ENCODE peak calls at places on chromosomes 11 and 22, in five cellular contexts. L is aorta, T is mammary epithelial cell, B is H9, D is lung. H is an unnamed sample.

GRCh38 chr11:111982019-111982464 is 43.2 kb upstream of the DLAT start:
- DNase-seq in L (peak; percentile 53), T (peak; percentile 59), B (peak; percentile 84), D (peak; percentile 82), H (peak; percentile 95)

GRCh38 chr22:46001426-46002106 is 24.6 kb upstream of the WNT7B start:
- DNase-seq in L (no peak), T (no peak), B (no peak), D (no peak), H (peak; percentile 78)

GRCh38 chr11:833849-834311 is 1.1 kb downstream of the CD151 start:
- DNase-seq in L (no peak), T (peak; percentile 45), B (no peak), D (no peak), H (no peak)

GRCh38 chr11:45919806-45920530 is 2.3 kb upstream of the PEX16 start:
- DNase-seq in L (peak; percentile 30), T (no peak), B (no peak), D (no peak), H (no peak)

GRCh38 chr22:32648486-32648885 is 153.0 kb upstream of the TIMP3 start:
- DNase-seq in L (no peak), T (no peak), B (no peak), D (no peak), H (no peak)

GRCh38 chr11:1494650-1495049 is 8.1 kb upstream of the MOB2 start:
- DNase-seq in L (no peak), T (no peak), B (no peak), D (no peak), H (no peak)

GRCh38 chr11:117217685-117218084 is 14.2 kb downstream of the PCSK7 start:
- DNase-seq in L (no peak), T (no peak), B (no peak), D (no peak), H (no peak)

GRCh38 chr11:106160494-106160893 is 83.0 kb downstream of the AASDHPPT start:
- DNase-seq in L (no peak), T (no peak), B (no peak), D (no peak), H (no peak)

GRCh38 chr11:107182983-107183382 is 164.7 kb upstream of the GUCY1A2 start:
- DNase-seq in L (no peak), T (peak; percentile 8), B (no peak), D (no peak), H (no peak)

GRCh38 chr22:29211066-29211841 is 5.6 kb downstream of the EMID1 start:
- DNase-seq in L (no peak), T (peak; percentile 53), B (no peak), D (no peak), H (no peak)

GRCh38 chr11:112225753-112226061 is 521 bp upstream of the PTS start:
- DNase-seq in L (peak; percentile 77), T (no peak), B (no peak), D (no peak), H (no peak)

GRCh38 chr11:95904009-95904650 is 19.8 kb downstream of the MTMR2 start:
- DNase-seq in L (no peak), T (no peak), B (no peak), D (no peak), H (no peak)

GRCh38 chr11:26974068-26974790 is 19.7 kb upstream of the FIBIN start:
- DNase-seq in L (no peak), T (no peak), B (no peak), D (no peak), H (no peak)

GRCh38 chr11:116053538-116053919 is 549.3 kb upstream of the CADM1 start:
- DNase-seq in L (no peak), T (no peak), B (no peak), D (no peak), H (no peak)

GRCh38 chr22:27213766-27214581 is 556.6 kb downstream of the MIAT start:
- DNase-seq in L (peak; percentile 88), T (no peak), B (peak; percentile 9), D (no peak), H (peak; percentile 60)

GRCh38 chr11:114251797-114252327 is 44.3 kb upstream of the NNMT start:
- DNase-seq in L (no peak), T (no peak), B (peak; percentile 61), D (no peak), H (no peak)

GRCh38 chr22:41915035-41915782 is at the start of gene SHISA8:
- DNase-seq in L (no peak), T (peak; percentile 32), B (no peak), D (no peak), H (peak; percentile 28)

GRCh38 chr11:130979386-130979972 is 63.2 kb upstream of the SNX19 start:
- DNase-seq in L (no peak), T (peak; percentile 36), B (no peak), D (no peak), H (no peak)

GRCh38 chr22:22167791-22168189 is 76.8 kb upstream of the VPREB1 start:
- DNase-seq in L (no peak), T (no peak), B (no peak), D (no peak), H (no peak)

GRCh38 chr11:8652140-8652539 is 30.3 kb downstream of the TRIM66 start:
- DNase-seq in L (no peak), T (peak; percentile 86), B (no peak), D (no peak), H (no peak)

GRCh38 chr22:25602924-25603323 is 38.4 kb downstream of the GRK3 start:
- DNase-seq in L (no peak), T (no peak), B (no peak), D (no peak), H (no peak)

GRCh38 chr22:50469377-50470305 is 5.2 kb downstream of the SBF1 start:
- DNase-seq in L (peak; percentile 79), T (peak; percentile 84), B (peak; percentile 84), D (peak; percentile 58), H (peak; percentile 82)

GRCh38 chr22:50112151-50113118 is 22.6 kb downstream of the MOV10L1 start:
- DNase-seq in L (peak; percentile 76), T (peak; percentile 11), B (no peak), D (no peak), H (no peak)

GRCh38 chr11:78230161-78230877 is 41.6 kb downstream of the USP35 start:
- DNase-seq in L (no peak), T (no peak), B (no peak), D (no peak), H (no peak)
- H3K9me3 ChIP-seq in L (no peaks in the 10 kb centered on the region), T (no peaks in the 10 kb centered on the region), B (no peaks in the 10 kb centered on the region), D (no peaks in the 10 kb centered on the region), H (no peaks in the 10 kb centered on the region)

GRCh38 chr11:77092382-77092781 is 10.3 kb upstream of the OMP start:
- DNase-seq in L (peak; percentile 43), T (no peak), B (no peak), D (no peak), H (no peak)
- H3K4me1 ChIP-seq in L (no peaks in the 10 kb centered on the region), T (no peaks in the 10 kb centered on the region), B (no peaks in the 10 kb centered on the region), D (no peaks in the 10 kb centered on the region), H (no peaks in the 10 kb centered on the region)

DNA sequence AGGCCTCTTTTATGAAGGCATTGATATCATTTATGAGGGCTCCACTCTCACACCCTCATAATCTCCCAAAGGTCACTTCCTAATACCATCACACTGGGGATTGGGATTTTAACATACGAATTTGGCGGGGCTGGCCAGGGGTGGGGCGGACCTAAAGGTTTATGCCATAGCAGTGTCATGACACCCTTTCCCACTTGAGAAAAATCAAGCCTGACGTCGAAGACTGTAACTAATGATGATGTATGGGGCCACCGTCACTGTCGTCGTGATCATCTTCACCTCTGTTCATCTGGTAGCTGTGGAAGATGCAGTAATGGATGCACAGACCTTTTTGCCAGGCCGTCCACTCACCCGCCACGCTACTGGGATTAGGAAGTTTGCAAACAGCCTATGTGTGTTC is 912.1 kb downstream of the TBC1D22A start:
- DNase-seq in L (no peak), T (no peak), B (no peak), D (no peak), H (no peak)
- H3K9me3 ChIP-seq in L (peaks cover 1% of the 10 kb centered on the region), T (peaks cover 51% of the 10 kb centered on the region), B (no peaks in the 10 kb centered on the region), D (peaks cover 6% of the 10 kb centered on the region), H (no peaks in the 10 kb centered on the region)

DNA sequence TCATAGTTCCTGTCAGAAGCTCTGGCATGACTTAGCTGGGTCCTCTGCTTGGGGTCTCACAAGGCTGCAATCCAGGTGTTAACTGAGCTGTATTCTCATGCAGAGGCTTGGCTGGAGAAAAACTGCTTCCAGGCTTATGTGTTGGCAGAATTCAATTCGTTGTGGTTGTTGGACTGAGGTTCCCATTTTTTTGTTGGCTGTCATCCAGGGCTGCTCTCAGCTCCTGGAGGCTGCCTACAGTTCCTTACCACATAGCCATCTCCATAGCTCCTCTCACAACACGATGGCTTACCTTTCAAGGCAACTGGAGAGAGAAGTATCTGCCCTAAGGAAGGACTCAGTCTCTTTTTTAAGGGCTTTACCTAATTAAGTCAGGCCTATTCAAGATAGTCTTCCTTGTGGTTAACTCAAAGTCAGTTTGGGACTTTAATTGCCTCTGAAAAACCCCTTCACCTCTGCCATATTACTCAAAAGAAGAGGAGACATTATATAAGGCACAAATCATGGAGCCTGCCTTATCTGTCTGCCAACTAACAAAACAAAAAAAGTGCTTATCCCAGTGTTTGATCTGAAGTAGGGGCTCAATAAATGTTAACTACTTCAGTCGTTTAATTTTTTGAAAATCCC is 35.2 kb downstream of the OR2AG2 start:
- DNase-seq in L (no peak), T (peak; percentile 24), B (no peak), D (no peak), H (no peak)
- H3K4me1 ChIP-seq in L (no peaks in the 10 kb centered on the region), T (no peaks in the 10 kb centered on the region), B (no peaks in the 10 kb centered on the region), D (no peaks in the 10 kb centered on the region), H (no peaks in the 10 kb centered on the region)

DNA sequence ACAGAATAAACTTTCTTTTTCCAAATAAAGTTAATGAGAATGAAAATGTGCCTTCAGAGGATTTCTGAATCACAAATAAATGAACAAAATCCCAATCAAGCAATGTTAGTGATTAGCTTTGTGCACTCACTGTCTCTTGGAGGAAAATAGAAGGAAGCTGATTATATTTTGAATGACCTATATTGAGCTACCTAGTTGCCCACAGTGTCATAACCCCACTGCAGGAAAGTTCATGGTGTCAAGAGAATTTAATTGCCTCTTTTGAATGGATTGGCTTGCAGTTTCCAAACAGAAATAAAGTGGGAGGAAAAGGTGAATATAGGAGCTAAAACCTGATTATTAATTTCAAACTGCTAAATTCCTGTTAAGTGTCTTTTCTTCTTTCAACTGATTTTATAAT is 515.9 kb downstream of the JRKL start:
- DNase-seq in L (no peak), T (no peak), B (no peak), D (no peak), H (no peak)
- H3K9me3 ChIP-seq in L (no peaks in the 10 kb centered on the region), T (no peaks in the 10 kb centered on the region), B (no peaks in the 10 kb centered on the region), D (no peaks in the 10 kb centered on the region), H (no peaks in the 10 kb centered on the region)

GRCh38 chr11:61709572-61709971 is 29.4 kb downstream of the DAGLA start:
- DNase-seq in L (no peak), T (no peak), B (no peak), D (no peak), H (peak; percentile 26)
- H3K4me1 ChIP-seq in L (no peaks in the 10 kb centered on the region), T (no peaks in the 10 kb centered on the region), B (no peaks in the 10 kb centered on the region), D (no peaks in the 10 kb centered on the region), H (no peaks in the 10 kb centered on the region)

GRCh38 chr22:48322907-48323306 is 1504.8 kb downstream of the BRD1 start:
- DNase-seq in L (no peak), T (no peak), B (no peak), D (no peak), H (no peak)

GRCh38 chr22:48321986-48322545 is 1505.6 kb downstream of the BRD1 start:
- DNase-seq in L (peak; percentile 18), T (no peak), B (no peak), D (no peak), H (no peak)

GRCh38 chr22:48320048-48320655 is 1507.5 kb downstream of the BRD1 start:
- DNase-seq in L (no peak), T (no peak), B (no peak), D (no peak), H (no peak)

GRCh38 chr22:48320671-48321515 is 1506.8 kb downstream of the BRD1 start:
- DNase-seq in L (no peak), T (no peak), B (no peak), D (no peak), H (no peak)

GRCh38 chr22:48323746-48324145 is 1503.9 kb downstream of the BRD1 start:
- DNase-seq in L (no peak), T (no peak), B (no peak), D (no peak), H (no peak)
- H3K9me3 ChIP-seq in L (peaks cover 6% of the 10 kb centered on the region), T (peaks cover 29% of the 10 kb centered on the region), B (no peaks in the 10 kb centered on the region), D (peaks cover 3% of the 10 kb centered on the region), H (no peaks in the 10 kb centered on the region)

H was measured in thyroid gland.